ENCODE peak calls at places on chromosomes 1 and 21, in nine cellular contexts. J, C, R, F, Z, X, V, U and O are unnamed samples.
A peak's percentile ranks its signal among the peaks of the same experiment; 100 is the strongest.

GRCh38 chr1:91529856-91530255 is 29.2 kb downstream of the CDC7 start:
- DNase-seq in J (no peak), C (peak; percentile 69), R (peak; percentile 57), F (no peak), Z (no peak), X (no peak), V (no peak), U (no peak), O (no peak)

GRCh38 chr1:57131701-57132394 is 166.0 kb upstream of the C8B start:
- DNase-seq in J (no peak), C (peak; percentile 3), R (peak; percentile 74), F (no peak), Z (no peak), X (no peak), V (no peak), U (no peak), O (no peak)

GRCh38 chr1:248821101-248821500 is 4.6 kb downstream of the SH3BP5L start:
- DNase-seq in J (no peak), C (peak; percentile 95), R (peak; percentile 94), F (no peak), Z (peak; percentile 0), X (no peak), V (no peak), U (no peak), O (peak; percentile 68)

GRCh38 chr1:15915991-15916390 is 59.9 kb downstream of the ZBTB17 start:
- DNase-seq in J (no peak), C (no peak), R (no peak), F (no peak), Z (no peak), X (no peak), V (no peak), U (no peak), O (no peak)

GRCh38 chr1:168833352-168833751 is 104.3 kb upstream of the DPT start:
- DNase-seq in J (no peak), C (no peak), R (no peak), F (no peak), Z (no peak), X (no peak), V (no peak), U (no peak), O (no peak)

GRCh38 chr1:206662396-206663092 is 22.2 kb upstream of the MAPKAPK2 start:
- DNase-seq in J (no peak), C (no peak), R (no peak), F (no peak), Z (no peak), X (no peak), V (no peak), U (no peak), O (no peak)

GRCh38 chr1:23809751-23810171 is 9.2 kb upstream of the GALE start:
- DNase-seq in J (peak; percentile 59), C (peak; percentile 75), R (peak; percentile 63), F (peak; percentile 86), Z (peak; percentile 84), X (peak; percentile 7), V (peak; percentile 26), U (peak; percentile 25), O (no peak)

GRCh38 chr1:31872658-31873636 is 57.1 kb upstream of the SPOCD1 start:
- DNase-seq in J (no peak), C (no peak), R (no peak), F (no peak), Z (no peak), X (no peak), V (no peak), U (no peak), O (no peak)

GRCh38 chr21:44912158-44912473 is 8.6 kb downstream of the ITGB2 start:
- DNase-seq in J (no peak), C (no peak), R (no peak), F (no peak), Z (no peak), X (no peak), V (no peak), U (no peak), O (no peak)

GRCh38 chr1:106921186-106921585 is 135.3 kb upstream of the PRMT6 start:
- DNase-seq in J (no peak), C (peak; percentile 37), R (no peak), F (no peak), Z (no peak), X (no peak), V (no peak), U (no peak), O (no peak)

GRCh38 chr1:55067022-55067781 is 27.9 kb downstream of the PCSK9 start:
- DNase-seq in J (peak; percentile 84), C (no peak), R (no peak), F (no peak), Z (no peak), X (peak; percentile 31), V (no peak), U (no peak), O (no peak)

GRCh38 chr1:22870201-22870871 is 102.3 kb downstream of the LACTBL1 start:
- DNase-seq in J (peak; percentile 94), C (peak; percentile 27), R (no peak), F (no peak), Z (no peak), X (no peak), V (no peak), U (no peak), O (peak; percentile 19)

GRCh38 chr1:113886417-113887391 is 677 bp downstream of the BCL2L15 start:
- DNase-seq in J (no peak), C (no peak), R (no peak), F (no peak), Z (no peak), X (no peak), V (no peak), U (no peak), O (no peak)

GRCh38 chr1:210234254-210234747 is 1.7 kb downstream of the SERTAD4 start:
- DNase-seq in J (peak; percentile 39), C (no peak), R (no peak), F (peak; percentile 29), Z (peak; percentile 15), X (no peak), V (no peak), U (no peak), O (no peak)

GRCh38 chr21:44453120-44453519 is 2.2 kb upstream of the LRRC3 start:
- DNase-seq in J (no peak), C (no peak), R (no peak), F (no peak), Z (no peak), X (no peak), V (no peak), U (no peak), O (no peak)

GRCh38 chr1:241605146-241605805 is 34.9 kb downstream of the CHML start:
- DNase-seq in J (no peak), C (no peak), R (no peak), F (no peak), Z (no peak), X (no peak), V (no peak), U (no peak), O (no peak)

GRCh38 chr21:22120616-22121266 is 1122.5 kb downstream of the NCAM2 start:
- DNase-seq in J (no peak), C (peak; percentile 0), R (no peak), F (no peak), Z (no peak), X (no peak), V (no peak), U (no peak), O (no peak)

GRCh38 chr1:229623225-229623624 is 2.7 kb downstream of the TAF5L start:
- DNase-seq in J (no peak), C (no peak), R (no peak), F (no peak), Z (no peak), X (no peak), V (no peak), U (no peak), O (no peak)

GRCh38 chr21:33789697-33790096 is 125.9 kb downstream of the ATP5PO start:
- DNase-seq in J (no peak), C (peak; percentile 36), R (peak; percentile 37), F (no peak), Z (no peak), X (no peak), V (no peak), U (no peak), O (no peak)

GRCh38 chr1:62716397-62716796 is 28.2 kb upstream of the DOCK7 start:
- DNase-seq in J (no peak), C (peak; percentile 30), R (no peak), F (no peak), Z (no peak), X (no peak), V (no peak), U (no peak), O (no peak)

GRCh38 chr1:230080834-230081233 is 13.8 kb downstream of the GALNT2 start:
- DNase-seq in J (no peak), C (no peak), R (no peak), F (no peak), Z (no peak), X (no peak), V (no peak), U (no peak), O (no peak)

GRCh38 chr21:26852422-26852821 is 7.2 kb upstream of the ADAMTS1 start:
- DNase-seq in J (no peak), C (no peak), R (no peak), F (no peak), Z (no peak), X (no peak), V (no peak), U (no peak), O (no peak)

GRCh38 chr1:3116560-3116959 is 47.6 kb downstream of the PRDM16 start:
- DNase-seq in J (no peak), C (no peak), R (no peak), F (no peak), Z (no peak), X (no peak), V (no peak), U (no peak), O (no peak)

GRCh38 chr1:231929311-231929710 is 302.7 kb downstream of the DISC1 start:
- DNase-seq in J (no peak), C (peak; percentile 72), R (peak; percentile 72), F (no peak), Z (no peak), X (no peak), V (no peak), U (no peak), O (peak; percentile 21)

GRCh38 chr1:31747304-31747703 is 16.8 kb downstream of the ADGRB2 start:
- DNase-seq in J (no peak), C (no peak), R (no peak), F (no peak), Z (no peak), X (no peak), V (no peak), U (no peak), O (no peak)

GRCh38 chr1:149936076-149936991 is at the start of gene MTMR11:
- DNase-seq in J (no peak), C (peak; percentile 69), R (no peak), F (no peak), Z (no peak), X (no peak), V (no peak), U (no peak), O (no peak)

GRCh38 chr1:83931658-83932253 is 67.2 kb downstream of the TTLL7 start:
- DNase-seq in J (peak; percentile 48), C (peak; percentile 76), R (peak; percentile 56), F (no peak), Z (peak; percentile 26), X (no peak), V (no peak), U (peak; percentile 36), O (peak; percentile 5)

GRCh38 chr1:147892731-147893214 is 9.8 kb upstream of the GJA8 start:
- DNase-seq in J (peak; percentile 46), C (peak; percentile 78), R (peak; percentile 68), F (peak; percentile 34), Z (peak; percentile 26), X (no peak), V (peak; percentile 16), U (peak; percentile 22), O (peak; percentile 16)

GRCh38 chr1:8283058-8283884 is 34.6 kb upstream of the SLC45A1 start:
- DNase-seq in J (no peak), C (no peak), R (no peak), F (peak; percentile 20), Z (no peak), X (no peak), V (no peak), U (no peak), O (no peak)

GRCh38 chr1:53121319-53122172 is 20.9 kb downstream of the SLC1A7 start:
- DNase-seq in J (peak; percentile 19), C (peak; percentile 61), R (peak; percentile 70), F (no peak), Z (no peak), X (peak; percentile 81), V (no peak), U (no peak), O (peak; percentile 32)

GRCh38 chr1:77044133-77044849 is 174.9 kb downstream of the PIGK start:
- DNase-seq in J (no peak), C (peak; percentile 30), R (no peak), F (no peak), Z (no peak), X (no peak), V (no peak), U (no peak), O (no peak)